ENCODE peak calls at places on chromosomes 13 and 19, in four cellular contexts. A is body of pancreas; R is aorta; G is CD8-positive, alpha-beta T cell. F is an unnamed sample. For H3K4me1, the result is how much of the 10 kb centered on the place peaks cover.

GRCh38 chr13:24118576-24118975 is 41.9 kb upstream of the SPATA13 start:
- DNase-seq in A (no peak), R (no peak), G (no peak), F (no peak)

GRCh38 chr13:53150568-53150967 is 122.0 kb downstream of the OLFM4 start:
- DNase-seq in R (no peak), G (no peak), A (peak), F (no peak)

GRCh38 chr13:52010890-52011689 is at the start of gene ATP7B:
- DNase-seq in A (no peak), R (no peak), G (peak), F (peak)

GRCh38 chr19:53190253-53190652 is 2.9 kb downstream of the ZNF665 start:
- DNase-seq in G (no peak), R (no peak), A (no peak), F (no peak)

GRCh38 chr13:87206708-87207107 is 464.5 kb upstream of the SLITRK5 start:
- DNase-seq in A (no peak), R (no peak), G (no peak), F (no peak)

GRCh38 chr19:7705387-7706187 is 3.7 kb upstream of the FCER2 start:
- DNase-seq in G (peak), A (peak), R (no peak), F (no peak)

GRCh38 chr13:42066542-42066941 is 18.1 kb downstream of the DGKH start:
- DNase-seq in G (no peak), A (no peak), R (no peak), F (no peak)

GRCh38 chr13:42478531-42479156 is 95.3 kb upstream of the TNFSF11 start:
- DNase-seq in G (no peak), A (no peak), R (no peak), F (peak)

GRCh38 chr13:112699318-112699918 is 9.6 kb downstream of the ATP11A start:
- DNase-seq in A (no peak), R (peak), G (no peak), F (no peak)

GRCh38 chr19:7018828-7019227 is 2.4 kb downstream of the MBD3L2B start:
- DNase-seq in R (no peak), G (no peak), A (no peak), F (no peak)

GRCh38 chr19:48149430-48149829 is 20.7 kb downstream of the LIG1 start:
- DNase-seq in R (no peak), A (no peak), G (no peak), F (no peak)

GRCh38 chr19:41958367-41959055 is 610 bp downstream of the RABAC1 start:
- DNase-seq in A (peak), R (peak), G (peak), F (peak)

GRCh38 chr13:20428666-20429644 is 96.7 kb downstream of the CRYL1 start:
- DNase-seq in A (no peak), G (no peak), R (no peak), F (no peak)

GRCh38 chr19:29708553-29709439 is 6.3 kb downstream of the C19orf12 start:
- DNase-seq in A (no peak), R (no peak), G (no peak), F (no peak)

GRCh38 chr13:113735750-113736149 is 23.3 kb upstream of the TMEM255B start:
- DNase-seq in G (no peak), R (peak), A (no peak), F (no peak)

GRCh38 chr19:8615813-8616596 is 5.5 kb upstream of the ADAMTS10 start:
- DNase-seq in R (peak), A (peak), G (peak), F (peak)

GRCh38 chr19:35746087-35746462 is 624 bp downstream of the PSENEN start:
- DNase-seq in G (no peak), R (no peak), A (no peak), F (no peak)

GRCh38 chr13:111114362-111115050 is 604 bp upstream of the ARHGEF7 start:
- DNase-seq in A (peak), G (no peak), R (peak), F (no peak)

GRCh38 chr13:76759877-76760276 is 126.3 kb downstream of the KCTD12 start:
- DNase-seq in G (no peak), A (no peak), R (no peak), F (no peak)

GRCh38 chr19:16447015-16447384 is 24.8 kb downstream of the EPS15L1 start:
- DNase-seq in A (peak), R (peak), G (peak), F (peak)

GRCh38 chr19:48319647-48320537 is 5.5 kb upstream of the EMP3 start:
- DNase-seq in A (peak), G (peak), R (peak), F (peak)

GRCh38 chr13:105410602-105411001 is 1124.9 kb downstream of the EFNB2 start:
- DNase-seq in G (no peak), A (peak), R (peak), F (peak)

GRCh38 chr19:13103961-13104847 is 1.5 kb upstream of the LYL1 start:
- DNase-seq in G (peak), A (peak), R (peak), F (no peak)

GRCh38 chr19:38624822-38625221 is 5.8 kb downstream of the EIF3K start:
- DNase-seq in A (no peak), R (no peak), G (no peak), F (no peak)

GRCh38 chr19:35013820-35014754 is 14.0 kb downstream of the GRAMD1A start:
- DNase-seq in A (peak), G (peak), R (no peak), F (no peak)

GRCh38 chr13:83085186-83085900 is 796.9 kb downstream of the SLITRK1 start:
- DNase-seq in G (no peak), R (no peak), A (no peak), F (no peak)

GRCh38 chr19:40530091-40530901 is 46.4 kb upstream of the SHKBP1 start:
- DNase-seq in G (peak), R (no peak), A (no peak), F (peak)

GRCh38 chr13:27442797-27443196 is 7.6 kb downstream of the MTIF3 start:
- DNase-seq in G (no peak), A (no peak), R (no peak), F (no peak)

GRCh38 chr19:10431254-10431942 is 11.1 kb downstream of the PDE4A start:
- DNase-seq in G (no peak), A (peak), R (peak), F (no peak)

GRCh38 chr13:34086281-34086680 is 268.3 kb downstream of the RFC3 start:
- DNase-seq in R (no peak), G (no peak), A (no peak), F (no peak)

GRCh38 chr13:112510002-112510780 is 77.8 kb downstream of the TUBGCP3 start:
- DNase-seq in A (peak), R (no peak), G (no peak), F (peak)

GRCh38 chr19:37966211-37967072 is 59.4 kb downstream of the SIPA1L3 start:
- DNase-seq in G (no peak), R (peak), A (no peak), F (peak)

GRCh38 chr13:44044544-44045178 is 165.0 kb downstream of the LACC1 start:
- DNase-seq in A (no peak), G (no peak), R (no peak), F (no peak)

GRCh38 chr13:71856548-71856947 is 10.5 kb downstream of the DACH1 start:
- DNase-seq in R (no peak), G (no peak), A (no peak), F (no peak)

GRCh38 chr19:57719901-57720519 is 7.4 kb downstream of the ZNF671 start:
- DNase-seq in R (no peak), G (no peak), A (no peak), F (no peak)

GRCh38 chr13:45847554-45848224 is 3.9 kb downstream of the SIAH3 start:
- DNase-seq in A (peak), R (no peak), G (peak), F (no peak)

GRCh38 chr13:45242524-45242923 is 41.7 kb upstream of the KCTD4 start:
- DNase-seq in R (no peak), G (no peak), A (no peak), F (no peak)

GRCh38 chr19:39238944-39239343 is 5.9 kb downstream of the IFNL3 start:
- DNase-seq in G (no peak), R (no peak), A (no peak), F (no peak)

GRCh38 chr13:78660130-78660857 is 1.3 kb upstream of the OBI1 start:
- DNase-seq in G (no peak), R (no peak), A (peak), F (no peak)

GRCh38 chr13:50421457-50422130 is 406.4 kb downstream of the KCNRG start:
- DNase-seq in R (no peak), A (no peak), G (no peak), F (no peak)
- H3K4me1 ChIP-seq in R (under half), A (under half), G (under half), F (under half)

DNA sequence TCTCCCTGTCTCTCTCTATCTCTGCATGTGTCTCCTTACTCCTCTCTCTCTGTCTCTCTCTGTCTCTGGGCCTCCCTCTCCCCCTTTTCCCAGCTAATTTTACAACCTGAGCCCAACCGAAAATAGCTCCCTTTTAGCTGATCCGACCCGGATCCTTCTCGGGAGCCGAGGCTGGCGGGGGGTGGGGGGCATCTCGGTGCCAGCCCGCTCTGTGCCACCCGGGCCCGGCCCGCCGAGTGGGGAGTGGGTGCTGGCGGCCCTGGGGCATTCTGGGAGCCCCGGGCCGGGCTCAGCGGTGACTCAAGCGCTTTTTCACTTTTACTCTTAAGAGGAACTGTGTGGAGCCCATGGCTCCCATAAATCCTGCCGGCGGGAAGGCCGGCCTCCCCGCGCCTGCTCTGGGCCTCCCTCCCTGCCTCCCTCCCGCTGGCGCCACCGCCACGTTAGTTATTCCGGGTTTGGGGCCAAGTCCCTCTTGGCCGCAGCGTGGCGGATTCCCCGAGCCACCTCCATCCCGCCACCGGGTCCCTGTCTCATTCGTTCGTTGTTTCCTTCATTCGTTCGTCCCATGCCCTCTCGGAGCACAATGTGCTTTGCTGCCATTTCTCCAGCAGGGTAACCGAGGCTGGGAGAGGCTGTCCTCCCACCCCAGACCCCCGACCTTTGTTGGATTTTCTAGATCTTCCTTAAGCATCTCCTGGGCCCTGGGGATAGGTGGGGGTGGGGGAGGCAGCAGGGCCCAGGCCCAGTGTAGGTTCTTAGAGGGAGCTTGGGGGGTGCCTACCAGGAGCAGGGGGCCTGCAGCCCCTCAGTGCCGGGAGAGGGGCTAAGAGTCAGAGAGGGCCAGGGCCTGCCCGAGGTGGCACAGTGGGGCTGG is 3.2 kb downstream of the NFIC start:
- DNase-seq in G (no peak), A (peak), R (peak), F (no peak)
- H3K4me1 ChIP-seq in G (under half), A (half or more), R (under half), F (under half)

GRCh38 chr19:1608414-1609391 is 3.4 kb upstream of the UQCR11 start:
- DNase-seq in R (no peak), G (peak), A (no peak), F (no peak)
- H3K4me1 ChIP-seq in R (under half), G (half or more), A (under half), F (under half)

GRCh38 chr19:18644144-18645034 is 7.6 kb downstream of the KLHL26 start:
- DNase-seq in R (no peak), A (peak), G (no peak), F (no peak)
- H3K4me1 ChIP-seq in R (under half), A (under half), G (under half), F (under half)

DNA sequence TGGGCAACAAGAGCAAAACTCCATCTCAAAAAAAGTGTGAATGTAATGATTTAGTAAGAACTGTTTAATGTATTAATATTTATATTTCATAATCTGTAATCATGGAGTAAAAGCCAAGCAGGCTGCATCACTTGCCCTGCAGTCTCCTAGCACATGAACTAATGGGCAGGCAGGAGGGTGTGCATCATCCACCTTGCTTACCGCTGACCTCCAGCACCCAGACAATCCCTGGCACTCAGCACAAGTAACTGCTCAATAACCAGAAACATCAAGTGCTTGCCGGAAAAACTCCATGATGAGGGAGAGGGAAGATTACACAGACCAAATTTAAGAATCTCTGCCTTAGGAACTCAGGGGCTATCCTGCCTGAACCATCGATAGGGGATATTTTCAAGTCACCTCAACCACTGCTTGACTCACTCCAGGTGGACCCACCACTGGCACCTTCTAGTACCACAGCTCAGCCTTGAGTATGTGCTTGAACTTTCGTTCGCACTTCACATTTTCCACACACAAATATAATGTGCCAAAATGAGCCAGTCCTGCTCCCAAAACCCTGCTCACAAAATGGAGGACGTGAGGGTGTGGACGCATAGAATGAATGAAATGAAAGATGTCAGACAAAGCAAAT is 18.6 kb downstream of the BRD4 start:
- DNase-seq in G (no peak), A (no peak), R (no peak), F (no peak)
- H3K4me1 ChIP-seq in G (half or more), A (half or more), R (under half), F (under half)

GRCh38 chr13:93190006-93190405 is 36.6 kb upstream of the GPC6 start:
- DNase-seq in G (no peak), R (no peak), A (no peak), F (no peak)

DNA sequence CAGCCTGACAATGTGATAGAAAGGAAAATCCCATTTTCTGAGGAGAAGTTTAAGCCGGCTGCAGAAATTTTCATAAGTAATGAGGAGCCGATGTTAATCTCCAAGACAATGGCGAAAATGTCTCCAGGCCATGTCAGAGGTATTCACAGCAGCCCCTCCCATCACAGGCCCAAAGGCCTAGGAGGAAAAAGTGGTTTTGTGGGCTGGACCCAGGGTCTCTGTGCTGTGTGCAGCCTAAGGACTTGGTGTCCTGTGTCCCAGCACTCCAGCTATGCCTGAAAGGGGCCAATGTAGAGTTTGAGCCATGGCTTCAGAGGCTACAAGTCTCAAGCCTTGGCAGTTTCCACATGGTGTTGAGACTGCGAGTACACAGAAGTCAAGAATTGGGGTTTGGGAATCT is 32.9 kb upstream of the GPC6 start:
- DNase-seq in G (no peak), R (no peak), A (no peak), F (no peak)
- H3K4me1 ChIP-seq in G (under half), R (under half), A (under half), F (under half)

GRCh38 chr19:55606471-55606787 is 982 bp downstream of the ZNF865 start:
- DNase-seq in R (no peak), G (no peak), A (no peak), F (no peak)
- H3K4me1 ChIP-seq in R (under half), G (under half), A (under half), F (under half)

GRCh38 chr19:28126499-28126898 is 1086.5 kb downstream of the UQCRFS1 start:
- DNase-seq in G (no peak), R (no peak), A (no peak), F (no peak)
- H3K4me1 ChIP-seq in G (under half), R (under half), A (under half), F (under half)

GRCh38 chr19:18687740-18688465 is 4.4 kb downstream of the CRTC1 start:
- DNase-seq in R (no peak), G (no peak), A (no peak), F (no peak)
- H3K4me1 ChIP-seq in R (under half), G (under half), A (under half), F (under half)

GRCh38 chr19:3849092-3849491 is 19.7 kb downstream of the ZFR2 start:
- DNase-seq in R (no peak), G (peak), A (no peak), F (peak)
- H3K4me1 ChIP-seq in R (under half), G (under half), A (under half), F (under half)

F was measured in Caco-2.